ENCODE peak calls at places on chromosomes 1 and 21, in eight cellular contexts. One of them, this sample, is unnamed.

GRCh38 chr1:243642936-243643335 is 207.1 kb downstream of the AKT3 start:
- DNase-seq in NT2/D1: no peak
- DNase-seq in SIG-M5: no peak
- DNase-seq in progenitor cell of endocrine pancreas: no peak
- DNase-seq in ascending aorta: no peak
- DNase-seq in aorta: no peak
- DNase-seq in Panc1: no peak
- DNase-seq in lung microvascular endothelial cell: peak
- DNase-seq in this sample: no peak

GRCh38 chr1:71351438-71351837 is 270.6 kb upstream of the ZRANB2 start:
- DNase-seq in NT2/D1: no peak
- DNase-seq in SIG-M5: no peak
- DNase-seq in progenitor cell of endocrine pancreas: no peak
- DNase-seq in ascending aorta: no peak
- DNase-seq in aorta: no peak
- DNase-seq in Panc1: no peak
- DNase-seq in lung microvascular endothelial cell: no peak
- DNase-seq in this sample: no peak

GRCh38 chr1:86487131-86487804 is 18.5 kb downstream of the CLCA1 start:
- DNase-seq in NT2/D1: no peak
- DNase-seq in SIG-M5: no peak
- DNase-seq in progenitor cell of endocrine pancreas: no peak
- DNase-seq in ascending aorta: no peak
- DNase-seq in aorta: no peak
- DNase-seq in Panc1: no peak
- DNase-seq in lung microvascular endothelial cell: no peak
- DNase-seq in this sample: no peak

GRCh38 chr21:43298546-43299440 is 128.1 kb downstream of the SIK1 start:
- DNase-seq in NT2/D1: no peak
- DNase-seq in SIG-M5: no peak
- DNase-seq in progenitor cell of endocrine pancreas: no peak
- DNase-seq in ascending aorta: no peak
- DNase-seq in aorta: peak
- DNase-seq in Panc1: no peak
- DNase-seq in lung microvascular endothelial cell: no peak
- DNase-seq in this sample: no peak

GRCh38 chr21:36163780-36164426 is 7.3 kb downstream of the DOP1B start:
- DNase-seq in NT2/D1: no peak
- DNase-seq in SIG-M5: no peak
- DNase-seq in progenitor cell of endocrine pancreas: no peak
- DNase-seq in ascending aorta: no peak
- DNase-seq in aorta: no peak
- DNase-seq in Panc1: no peak
- DNase-seq in lung microvascular endothelial cell: no peak
- DNase-seq in this sample: no peak

GRCh38 chr1:8015036-8015808 is 10.9 kb downstream of the ERRFI1 start:
- DNase-seq in NT2/D1: no peak
- DNase-seq in SIG-M5: no peak
- DNase-seq in progenitor cell of endocrine pancreas: no peak
- DNase-seq in ascending aorta: no peak
- DNase-seq in aorta: no peak
- DNase-seq in Panc1: no peak
- DNase-seq in lung microvascular endothelial cell: peak
- DNase-seq in this sample: no peak

GRCh38 chr1:8104278-8105236 is 78.4 kb upstream of the ERRFI1 start:
- DNase-seq in NT2/D1: no peak
- DNase-seq in SIG-M5: no peak
- DNase-seq in progenitor cell of endocrine pancreas: no peak
- DNase-seq in ascending aorta: no peak
- DNase-seq in aorta: no peak
- DNase-seq in Panc1: no peak
- DNase-seq in lung microvascular endothelial cell: no peak
- DNase-seq in this sample: no peak

GRCh38 chr1:29466258-29466657 is 229.9 kb downstream of the PTPRU start:
- DNase-seq in NT2/D1: no peak
- DNase-seq in SIG-M5: no peak
- DNase-seq in progenitor cell of endocrine pancreas: no peak
- DNase-seq in ascending aorta: no peak
- DNase-seq in aorta: no peak
- DNase-seq in Panc1: no peak
- DNase-seq in lung microvascular endothelial cell: no peak
- DNase-seq in this sample: no peak

GRCh38 chr1:243415663-243416365 is 160.0 kb downstream of the SDCCAG8 start:
- DNase-seq in NT2/D1: no peak
- DNase-seq in SIG-M5: no peak
- DNase-seq in progenitor cell of endocrine pancreas: no peak
- DNase-seq in ascending aorta: no peak
- DNase-seq in aorta: no peak
- DNase-seq in Panc1: no peak
- DNase-seq in lung microvascular endothelial cell: no peak
- DNase-seq in this sample: no peak

GRCh38 chr1:55986003-55986402 is 593.4 kb downstream of the PLPP3 start:
- DNase-seq in NT2/D1: no peak
- DNase-seq in SIG-M5: no peak
- DNase-seq in progenitor cell of endocrine pancreas: no peak
- DNase-seq in ascending aorta: no peak
- DNase-seq in aorta: no peak
- DNase-seq in Panc1: no peak
- DNase-seq in lung microvascular endothelial cell: no peak
- DNase-seq in this sample: no peak

GRCh38 chr1:182688436-182688835 is 4.0 kb upstream of the RGS8 start:
- DNase-seq in NT2/D1: no peak
- DNase-seq in SIG-M5: no peak
- DNase-seq in progenitor cell of endocrine pancreas: no peak
- DNase-seq in ascending aorta: no peak
- DNase-seq in aorta: no peak
- DNase-seq in Panc1: no peak
- DNase-seq in lung microvascular endothelial cell: no peak
- DNase-seq in this sample: no peak

GRCh38 chr1:42737257-42737656 is 2.8 kb downstream of the CLDN19 start:
- DNase-seq in NT2/D1: no peak
- DNase-seq in SIG-M5: peak
- DNase-seq in progenitor cell of endocrine pancreas: no peak
- DNase-seq in ascending aorta: no peak
- DNase-seq in aorta: no peak
- DNase-seq in Panc1: no peak
- DNase-seq in lung microvascular endothelial cell: no peak
- DNase-seq in this sample: peak

GRCh38 chr1:24134376-24134775 is 8.6 kb downstream of the IL22RA1 start:
- DNase-seq in NT2/D1: no peak
- DNase-seq in SIG-M5: no peak
- DNase-seq in progenitor cell of endocrine pancreas: no peak
- DNase-seq in ascending aorta: no peak
- DNase-seq in aorta: peak
- DNase-seq in Panc1: no peak
- DNase-seq in lung microvascular endothelial cell: no peak
- DNase-seq in this sample: no peak

GRCh38 chr1:35708179-35708891 is 10.3 kb downstream of the C1orf216 start:
- DNase-seq in NT2/D1: no peak
- DNase-seq in SIG-M5: no peak
- DNase-seq in progenitor cell of endocrine pancreas: peak
- DNase-seq in ascending aorta: no peak
- DNase-seq in aorta: no peak
- DNase-seq in Panc1: no peak
- DNase-seq in lung microvascular endothelial cell: no peak
- DNase-seq in this sample: peak

GRCh38 chr1:87457408-87457807 is 128.7 kb downstream of the LMO4 start:
- DNase-seq in NT2/D1: no peak
- DNase-seq in SIG-M5: no peak
- DNase-seq in progenitor cell of endocrine pancreas: no peak
- DNase-seq in ascending aorta: no peak
- DNase-seq in aorta: no peak
- DNase-seq in Panc1: no peak
- DNase-seq in lung microvascular endothelial cell: no peak
- DNase-seq in this sample: no peak

GRCh38 chr1:188715566-188715965 is 1762.1 kb downstream of the BRINP3 start:
- DNase-seq in NT2/D1: peak
- DNase-seq in SIG-M5: no peak
- DNase-seq in progenitor cell of endocrine pancreas: no peak
- DNase-seq in ascending aorta: no peak
- DNase-seq in aorta: no peak
- DNase-seq in Panc1: no peak
- DNase-seq in lung microvascular endothelial cell: no peak
- DNase-seq in this sample: no peak

GRCh38 chr1:10910490-10911273 is 101.8 kb upstream of the TARDBP start:
- DNase-seq in NT2/D1: no peak
- DNase-seq in SIG-M5: no peak
- DNase-seq in progenitor cell of endocrine pancreas: no peak
- DNase-seq in ascending aorta: no peak
- DNase-seq in aorta: peak
- DNase-seq in Panc1: no peak
- DNase-seq in lung microvascular endothelial cell: no peak
- DNase-seq in this sample: no peak

GRCh38 chr1:226443439-226443838 is 35.5 kb upstream of the PARP1 start:
- DNase-seq in NT2/D1: no peak
- DNase-seq in SIG-M5: no peak
- DNase-seq in progenitor cell of endocrine pancreas: no peak
- DNase-seq in ascending aorta: no peak
- DNase-seq in aorta: no peak
- DNase-seq in Panc1: no peak
- DNase-seq in lung microvascular endothelial cell: peak
- DNase-seq in this sample: no peak

GRCh38 chr1:198903203-198903602 is 264.4 kb downstream of the PTPRC start:
- DNase-seq in NT2/D1: peak
- DNase-seq in SIG-M5: no peak
- DNase-seq in progenitor cell of endocrine pancreas: no peak
- DNase-seq in ascending aorta: no peak
- DNase-seq in aorta: no peak
- DNase-seq in Panc1: no peak
- DNase-seq in lung microvascular endothelial cell: no peak
- DNase-seq in this sample: no peak

GRCh38 chr1:101444381-101444780 is 207.6 kb downstream of the S1PR1 start:
- DNase-seq in NT2/D1: no peak
- DNase-seq in SIG-M5: no peak
- DNase-seq in progenitor cell of endocrine pancreas: no peak
- DNase-seq in ascending aorta: no peak
- DNase-seq in aorta: no peak
- DNase-seq in Panc1: no peak
- DNase-seq in lung microvascular endothelial cell: no peak
- DNase-seq in this sample: no peak

GRCh38 chr1:78408830-78409229 is 81.9 kb upstream of the PTGFR start:
- DNase-seq in NT2/D1: no peak
- DNase-seq in SIG-M5: no peak
- DNase-seq in progenitor cell of endocrine pancreas: no peak
- DNase-seq in ascending aorta: no peak
- DNase-seq in aorta: peak
- DNase-seq in Panc1: no peak
- DNase-seq in lung microvascular endothelial cell: no peak
- DNase-seq in this sample: no peak

GRCh38 chr1:235835226-235835625 is 31.5 kb downstream of the LYST start:
- DNase-seq in NT2/D1: no peak
- DNase-seq in SIG-M5: no peak
- DNase-seq in progenitor cell of endocrine pancreas: no peak
- DNase-seq in ascending aorta: no peak
- DNase-seq in aorta: peak
- DNase-seq in Panc1: no peak
- DNase-seq in lung microvascular endothelial cell: peak
- DNase-seq in this sample: no peak

GRCh38 chr1:212062832-212063438 is 27.4 kb downstream of the DTL start:
- DNase-seq in NT2/D1: no peak
- DNase-seq in SIG-M5: no peak
- DNase-seq in progenitor cell of endocrine pancreas: no peak
- DNase-seq in ascending aorta: no peak
- DNase-seq in aorta: no peak
- DNase-seq in Panc1: no peak
- DNase-seq in lung microvascular endothelial cell: peak
- DNase-seq in this sample: no peak

GRCh38 chr1:227729881-227730629 is 5.0 kb downstream of the JMJD4 start:
- DNase-seq in NT2/D1: peak
- DNase-seq in SIG-M5: no peak
- DNase-seq in progenitor cell of endocrine pancreas: no peak
- DNase-seq in ascending aorta: no peak
- DNase-seq in aorta: no peak
- DNase-seq in Panc1: no peak
- DNase-seq in lung microvascular endothelial cell: peak
- DNase-seq in this sample: no peak